ENCODE peak calls at places on chromosomes 16 and 17, in seven cellular contexts. Y is chondrocyte, V is WTC11, F is MM.1S, D is GM06990, T is colonic mucosa, Z is AG04450. P is an unnamed sample.

GRCh38 chr17:1047177-1047885 is 50.4 kb downstream of the TIMM22 start:
- DNase-seq in T (no peak), V (no peak), F (no peak), D (no peak), Y (peak; percentile 86), Z (peak; percentile 78), P (no peak)

GRCh38 chr17:49910094-49910857 is 58.7 kb upstream of the DLX4 start:
- DNase-seq in F (no peak), V (peak; percentile 68), D (no peak), Z (no peak), T (no peak), Y (no peak), P (no peak)

GRCh38 chr16:26456074-26456473 is 610.7 kb upstream of the C16orf82 start:
- DNase-seq in T (no peak), V (no peak), Z (no peak), F (no peak), D (no peak), Y (no peak), P (no peak)

GRCh38 chr16:88681084-88681680 is 5.1 kb downstream of the SNAI3 start:
- DNase-seq in V (peak; percentile 79), Z (no peak), T (peak; percentile 61), D (peak; percentile 80), F (peak; percentile 84), Y (no peak), P (peak; percentile 78)

GRCh38 chr17:59607817-59608403 is 11.8 kb upstream of the CLTC start:
- DNase-seq in V (peak; percentile 73), F (peak; percentile 25), Z (no peak), D (no peak), Y (no peak), T (peak; percentile 32), P (no peak)

GRCh38 chr17:77320046-77320445 is 179.3 kb downstream of the SEC14L1 start:
- DNase-seq in Y (peak; percentile 58), D (no peak), F (peak; percentile 19), Z (no peak), T (no peak), V (peak; percentile 6), P (no peak)

GRCh38 chr17:71458322-71458721 is 662.5 kb upstream of the SOX9 start:
- DNase-seq in V (no peak), Z (no peak), D (no peak), T (no peak), F (no peak), Y (no peak), P (no peak)

GRCh38 chr16:72210571-72210970 is 38.6 kb upstream of the PMFBP1 start:
- DNase-seq in D (no peak), Y (no peak), F (no peak), T (no peak), Z (no peak), V (no peak), P (no peak)

GRCh38 chr16:47780213-47780612 is 319.1 kb downstream of the PHKB start:
- DNase-seq in Y (no peak), D (no peak), V (no peak), T (no peak), Z (no peak), F (no peak), P (no peak)

GRCh38 chr17:29150191-29150590 is 30.0 kb downstream of the MYO18A start:
- DNase-seq in Z (no peak), D (no peak), Y (no peak), V (no peak), F (no peak), T (no peak), P (no peak)

GRCh38 chr16:19744670-19745069 is 26.6 kb downstream of the IQCK start:
- DNase-seq in Z (no peak), V (no peak), F (no peak), Y (no peak), D (no peak), T (no peak), P (no peak)

GRCh38 chr16:75764154-75764768 is 38.0 kb upstream of the CPHXL start:
- DNase-seq in Y (no peak), D (peak; percentile 18), V (peak; percentile 49), F (peak; percentile 63), T (peak; percentile 60), Z (peak; percentile 32), P (peak; percentile 52)

GRCh38 chr17:10278218-10278617 is 79.8 kb upstream of the GAS7 start:
- DNase-seq in T (no peak), V (peak; percentile 46), F (no peak), Y (no peak), D (no peak), Z (no peak), P (no peak)

GRCh38 chr17:37802712-37803416 is 58.0 kb upstream of the HNF1B start:
- DNase-seq in F (no peak), D (no peak), V (no peak), Z (no peak), T (no peak), Y (no peak), P (no peak)

GRCh38 chr17:73482674-73483293 is 161.5 kb downstream of the SDK2 start:
- DNase-seq in Y (peak; percentile 61), V (no peak), F (no peak), Z (no peak), T (no peak), D (no peak), P (no peak)

GRCh38 chr17:10292057-10292931 is 80.5 kb downstream of the MYH13 start:
- DNase-seq in D (no peak), F (no peak), Z (no peak), Y (no peak), V (no peak), T (no peak), P (peak; percentile 38)

GRCh38 chr17:81641825-81642489 is 5.0 kb downstream of the TSPAN10 start:
- DNase-seq in D (no peak), T (no peak), Y (no peak), Z (peak; percentile 29), F (no peak), V (no peak), P (no peak)

GRCh38 chr17:49361129-49361901 is 735 bp downstream of the ZNF652 start:
- DNase-seq in Z (no peak), V (peak; percentile 19), D (peak; percentile 81), T (peak; percentile 66), F (peak; percentile 87), Y (no peak), P (peak; percentile 69)

GRCh38 chr17:73645050-73645871 is 1.0 kb upstream of the SDK2 start:
- DNase-seq in F (no peak), Y (no peak), V (peak; percentile 63), Z (no peak), T (no peak), D (no peak), P (peak; percentile 22)

GRCh38 chr17:77373298-77374169 is 232.8 kb downstream of the SEC14L1 start:
- DNase-seq in D (no peak), T (no peak), F (no peak), V (peak; percentile 51), Y (peak; percentile 92), Z (no peak), P (peak; percentile 70)

GRCh38 chr16:25614836-25615235 is 76.9 kb upstream of the HS3ST4 start:
- DNase-seq in D (no peak), F (no peak), V (no peak), T (no peak), Z (no peak), Y (no peak), P (no peak)

DNA sequence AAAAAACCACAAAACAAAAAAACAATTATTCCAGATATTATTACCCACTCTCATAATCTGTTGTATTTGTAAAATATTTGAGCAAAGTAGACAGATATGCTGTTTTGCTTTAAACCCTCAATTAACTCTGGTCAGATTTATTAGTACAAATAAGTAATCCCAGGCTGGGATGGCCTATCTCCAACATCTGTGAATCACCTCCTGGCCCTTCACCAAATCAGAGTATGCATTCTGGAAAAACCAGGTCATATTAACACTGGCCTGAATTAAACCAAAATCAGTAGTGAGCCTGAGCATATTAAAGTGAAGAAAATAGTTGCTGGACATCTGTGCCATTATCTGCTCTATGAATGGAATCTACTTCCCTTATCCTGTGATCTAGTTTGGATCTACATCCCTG is 41.0 kb downstream of the STAT3 start:
- DNase-seq in T (peak; percentile 38), F (no peak), Y (no peak), D (no peak), Z (peak; percentile 60), V (no peak), P (no peak)
- TF ChIP-seq CTCF in T (no peak), F (no peak), Y (no peak), D (no peak), Z (no peak), V (no peak), P (no peak)

DNA sequence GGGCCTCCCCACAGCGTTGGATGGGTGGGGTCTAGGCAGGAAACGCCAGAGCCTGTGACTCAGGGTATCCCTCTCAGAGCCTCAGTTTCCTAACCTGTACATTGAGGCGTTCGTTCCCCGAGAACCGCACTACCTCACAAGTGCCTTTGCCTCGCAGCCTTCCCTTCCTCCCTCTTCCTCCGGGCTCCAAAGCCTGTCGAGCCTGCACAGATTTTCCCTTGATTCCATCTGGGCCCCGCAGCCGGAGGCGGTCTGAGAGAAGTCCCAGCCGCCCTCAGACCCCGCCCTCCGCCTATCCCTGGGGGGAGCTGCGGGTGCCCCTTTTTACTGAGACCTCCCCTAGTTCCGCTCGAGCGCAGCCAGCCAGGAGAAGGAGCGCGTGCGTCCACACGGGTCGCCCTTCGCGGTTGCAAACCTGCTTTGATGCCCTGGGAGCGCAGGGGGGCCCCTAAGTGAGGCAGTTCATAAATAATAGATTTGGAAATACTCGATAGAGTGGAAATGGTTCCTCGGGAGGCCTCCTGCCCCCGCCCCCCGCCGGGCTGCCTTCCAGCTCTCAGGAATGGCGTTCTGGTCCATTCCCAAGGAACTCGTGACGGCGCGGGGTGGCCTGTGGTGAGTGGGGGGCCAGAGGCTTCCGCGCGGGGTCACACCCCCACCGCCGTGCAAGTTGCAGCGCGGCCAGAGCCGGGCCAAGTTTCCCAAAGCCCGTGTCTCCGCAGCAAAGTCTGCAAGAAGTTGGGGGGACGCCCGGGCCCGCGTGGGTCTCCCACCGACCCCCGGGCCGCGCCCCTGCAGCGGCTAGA is 672 bp downstream of the C16orf74 start:
- DNase-seq in T (peak; percentile 39), V (peak; percentile 63), D (peak; percentile 67), Z (no peak), F (no peak), Y (no peak), P (peak; percentile 65)
- TF ChIP-seq CTCF in T (no peak), V (no peak), D (no peak), Z (peak; percentile 17), F (no peak), Y (peak; percentile 6), P (no peak)

GRCh38 chr16:7871371-7871770 is 538.7 kb downstream of the RBFOX1 start:
- DNase-seq in Z (no peak), Y (no peak), T (no peak), F (no peak), V (no peak), D (no peak), P (no peak)
- TF ChIP-seq CTCF in Z (no peak), Y (no peak), T (no peak), F (no peak), V (no peak), D (no peak), P (no peak)

GRCh38 chr17:41489531-41489930 is at the start of gene KRT36:
- DNase-seq in Z (no peak), D (no peak), T (no peak), Y (peak; percentile 77), F (no peak), V (no peak), P (no peak)

GRCh38 chr17:41486316-41486715 is 3.4 kb downstream of the KRT36 start:
- DNase-seq in Z (no peak), T (no peak), V (no peak), F (no peak), Y (no peak), D (no peak), P (no peak)

GRCh38 chr17:41484920-41485904 is 4.3 kb upstream of the KRT35 start:
- DNase-seq in V (no peak), Z (no peak), T (no peak), F (no peak), Y (peak; percentile 33), D (no peak), P (no peak)

GRCh38 chr17:41483991-41484826 is 3.3 kb upstream of the KRT35 start:
- DNase-seq in D (no peak), V (no peak), Z (no peak), Y (no peak), F (no peak), T (no peak), P (no peak)

GRCh38 chr17:41486809-41487530 is 2.7 kb downstream of the KRT36 start:
- DNase-seq in V (peak; percentile 92), Y (peak; percentile 64), F (peak; percentile 41), Z (no peak), D (peak; percentile 18), T (peak; percentile 74), P (peak; percentile 38)
- TF ChIP-seq CTCF in V (peak; percentile 50), Y (peak; percentile 52), F (peak; percentile 63), Z (no peak), D (peak; percentile 72), T (peak; percentile 58), P (peak; percentile 64)

P was measured in GM20000.